ENCODE peak calls at places on chromosomes 4 and X, in ten cellular contexts. E is activated CD8-positive, alpha-beta memory T cell treated with anti-CD3 and anti-CD28 coated beads, Interleukin-2, amount 50 U/mL, for 4 hours; M is endothelial cell; W is Peyer's patch; A is BJ; C is Kasumi-1; L is occipital lobe; X is NCI-H2081; F is ACHN; Y is choroid plexus epithelial cell. H is an unnamed sample.

GRCh38 chr4:38678078-38678477 is 14.1 kb downstream of the KLF3 start:
- DNase-seq in Y (peak), X (no peak), W (no peak), L (no peak), E (no peak), M (no peak), A (peak), C (no peak), F (no peak), H (no peak)

GRCh38 chrX:100928660-100929613 is at the start of gene XKRX:
- DNase-seq in M (peak), F (no peak), A (no peak), E (peak), W (peak), C (no peak), L (no peak), X (peak), Y (no peak), H (peak)

GRCh38 chrX:132169554-132169953 is 41.7 kb upstream of the FRMD7 start:
- DNase-seq in Y (no peak), L (no peak), E (no peak), W (no peak), X (peak), C (no peak), F (no peak), A (no peak), M (no peak), H (no peak)

GRCh38 chr4:168361365-168362024 is 42.9 kb upstream of the DDX60 start:
- DNase-seq in C (no peak), A (no peak), L (no peak), W (no peak), Y (no peak), X (no peak), F (no peak), E (no peak), M (no peak), H (no peak)

GRCh38 chr4:140141196-140141845 is 12.7 kb downstream of the MAML3 start:
- DNase-seq in M (no peak), C (no peak), F (no peak), Y (no peak), A (no peak), E (no peak), W (no peak), X (peak), L (no peak), H (no peak)

GRCh38 chr4:162849922-162850321 is 316.8 kb downstream of the NAF1 start:
- DNase-seq in A (no peak), W (no peak), L (no peak), Y (no peak), M (no peak), X (no peak), F (no peak), E (no peak), C (no peak), H (no peak)

GRCh38 chr4:3708611-3709010 is 57.6 kb upstream of the ADRA2C start:
- DNase-seq in L (no peak), W (no peak), X (no peak), A (no peak), Y (no peak), F (no peak), C (no peak), E (no peak), M (no peak), H (no peak)

GRCh38 chr4:98284640-98285046 is 23.5 kb downstream of the RAP1GDS1 start:
- DNase-seq in L (no peak), E (no peak), M (no peak), C (no peak), Y (no peak), W (no peak), A (no peak), X (no peak), F (peak), H (no peak)

GRCh38 chr4:43374352-43374751 is 481.8 kb downstream of the GRXCR1 start:
- DNase-seq in M (no peak), F (no peak), X (no peak), Y (peak), E (no peak), C (no peak), L (no peak), W (no peak), A (no peak), H (no peak)

GRCh38 chrX:107758231-107758766 is 17.3 kb downstream of the TSC22D3 start:
- DNase-seq in C (no peak), W (no peak), E (no peak), A (no peak), L (no peak), Y (no peak), X (no peak), F (no peak), M (no peak), H (no peak)

GRCh38 chr4:142414336-142414945 is 431.7 kb downstream of the INPP4B start:
- DNase-seq in W (no peak), M (no peak), Y (no peak), C (no peak), F (no peak), X (no peak), L (no peak), A (no peak), E (no peak), H (no peak)

GRCh38 chr4:40486534-40486933 is 143.1 kb downstream of the RBM47 start:
- DNase-seq in W (no peak), X (no peak), E (no peak), Y (peak), C (peak), L (no peak), M (no peak), A (no peak), F (no peak), H (no peak)

GRCh38 chrX:38985945-38986344 is 184.7 kb downstream of the MID1IP1 start:
- DNase-seq in E (no peak), M (no peak), C (no peak), W (no peak), L (no peak), A (no peak), X (no peak), F (no peak), Y (no peak), H (no peak)

GRCh38 chr4:110501826-110502225 is 25.9 kb downstream of the ENPEP start:
- DNase-seq in Y (no peak), C (no peak), M (no peak), L (no peak), E (no peak), W (no peak), A (no peak), F (no peak), X (no peak), H (no peak)

GRCh38 chrX:127577884-127578283 is 474.3 kb downstream of the ACTRT1 start:
- DNase-seq in F (peak), C (no peak), L (no peak), A (no peak), W (no peak), Y (no peak), X (no peak), E (no peak), M (no peak), H (no peak)

GRCh38 chr4:140052050-140052449 is 101.9 kb downstream of the MAML3 start:
- DNase-seq in M (peak), W (no peak), Y (peak), E (peak), F (peak), A (no peak), C (peak), X (no peak), L (no peak), H (peak)

GRCh38 chrX:39639871-39640270 is 457.9 kb downstream of the BCOR start:
- DNase-seq in E (no peak), Y (no peak), C (no peak), A (no peak), W (no peak), L (no peak), X (no peak), F (no peak), M (no peak), H (no peak)

GRCh38 chrX:139932077-139932900 is 564 bp downstream of the ATP11C start:
- DNase-seq in A (no peak), F (peak), E (peak), Y (peak), C (peak), X (no peak), L (peak), W (peak), M (peak), H (peak)

GRCh38 chr4:185634066-185634652 is 98.9 kb upstream of the PDLIM3 start:
- DNase-seq in C (peak), Y (peak), W (no peak), E (no peak), L (no peak), A (no peak), M (no peak), X (no peak), F (peak), H (no peak)

GRCh38 chrX:459611-460010 is 72.9 kb upstream of the PPP2R3B start:
- DNase-seq in X (no peak), L (no peak), Y (no peak), C (no peak), F (no peak), E (no peak), A (no peak), W (no peak), M (no peak), H (no peak)

GRCh38 chr4:118968813-118969212 is 80.2 kb downstream of the SYNPO2 start:
- DNase-seq in W (no peak), M (no peak), A (no peak), C (no peak), E (no peak), X (no peak), Y (peak), L (no peak), F (no peak), H (no peak)